ENCODE peak calls at places on chromosome 5, in four cellular contexts. V is mesendoderm, S is IMR-90, K is H1. G is an unnamed sample.

GRCh38 chr5:52491829-52492217 is 295.9 kb upstream of the ITGA1 start:
- DNase-seq in K (no peak), S (no peak), V (no peak), G (no peak)

GRCh38 chr5:113201715-113202114 is 225.1 kb downstream of the DCP2 start:
- DNase-seq in K (no peak), S (no peak), V (peak), G (no peak)

GRCh38 chr5:14662721-14663120 is 1.8 kb upstream of the OTULIN start:
- DNase-seq in V (no peak), S (no peak), K (no peak), G (no peak)

GRCh38 chr5:158802941-158803341 is 296.8 kb downstream of the EBF1 start:
- DNase-seq in S (peak), K (no peak), V (no peak), G (no peak)

GRCh38 chr5:69265931-69266330 is 31.2 kb downstream of the CDK7 start:
- DNase-seq in S (no peak), V (peak), K (peak), G (peak)

GRCh38 chr5:17087035-17087434 is 130.4 kb upstream of the BASP1 start:
- DNase-seq in S (peak), K (no peak), V (no peak), G (no peak)

GRCh38 chr5:93585054-93585751 is 2.2 kb downstream of the NR2F1 start:
- DNase-seq in V (no peak), S (no peak), K (no peak), G (peak)

GRCh38 chr5:104237574-104237973 is 675.0 kb upstream of the NUDT12 start:
- DNase-seq in K (no peak), V (no peak), S (no peak), G (no peak)

GRCh38 chr5:180873628-180874520 is 12.8 kb upstream of the ZFP62 start:
- DNase-seq in S (peak), V (peak), K (no peak), G (no peak)

GRCh38 chr5:141492168-141492885 is 3.4 kb downstream of the PCDHGC5 start:
- DNase-seq in K (no peak), S (no peak), V (no peak), G (peak)

GRCh38 chr5:135232958-135233357 is 166.1 kb downstream of the MACROH2A1 start:
- DNase-seq in S (no peak), K (no peak), V (no peak), G (no peak)

GRCh38 chr5:169251685-169252084 is 49.3 kb downstream of the SLIT3 start:
- DNase-seq in V (no peak), S (no peak), K (no peak), G (no peak)

GRCh38 chr5:64074533-64074932 is 91.1 kb upstream of the RNF180 start:
- DNase-seq in V (peak), K (no peak), S (peak), G (peak)

GRCh38 chr5:59099270-59099994 is 516.6 kb downstream of the RAB3C start:
- DNase-seq in V (no peak), K (no peak), S (peak), G (no peak)

GRCh38 chr5:143650296-143650695 is 161.7 kb upstream of the HMHB1 start:
- DNase-seq in S (no peak), K (no peak), V (no peak), G (no peak)

GRCh38 chr5:172943283-172943841 is 15.9 kb upstream of the RPL26L1 start:
- DNase-seq in S (peak), K (no peak), V (peak), G (peak)

GRCh38 chr5:173744527-173744926 is 128.1 kb upstream of the BOD1 start:
- DNase-seq in V (peak), S (no peak), K (no peak), G (no peak)

GRCh38 chr5:58462623-58463230 is 2.8 kb upstream of the PLK2 start:
- DNase-seq in S (peak), V (peak), K (no peak), G (no peak)

GRCh38 chr5:12237837-12238575 is 333.8 kb upstream of the CTNND2 start:
- DNase-seq in V (peak), S (no peak), K (peak), G (peak)

GRCh38 chr5:81854485-81854884 is 103.6 kb upstream of the SSBP2 start:
- DNase-seq in S (no peak), K (no peak), V (no peak), G (no peak)

GRCh38 chr5:143085319-143085917 is 315.2 kb downstream of the ARHGAP26 start:
- DNase-seq in S (no peak), K (no peak), V (no peak), G (no peak)

DNA sequence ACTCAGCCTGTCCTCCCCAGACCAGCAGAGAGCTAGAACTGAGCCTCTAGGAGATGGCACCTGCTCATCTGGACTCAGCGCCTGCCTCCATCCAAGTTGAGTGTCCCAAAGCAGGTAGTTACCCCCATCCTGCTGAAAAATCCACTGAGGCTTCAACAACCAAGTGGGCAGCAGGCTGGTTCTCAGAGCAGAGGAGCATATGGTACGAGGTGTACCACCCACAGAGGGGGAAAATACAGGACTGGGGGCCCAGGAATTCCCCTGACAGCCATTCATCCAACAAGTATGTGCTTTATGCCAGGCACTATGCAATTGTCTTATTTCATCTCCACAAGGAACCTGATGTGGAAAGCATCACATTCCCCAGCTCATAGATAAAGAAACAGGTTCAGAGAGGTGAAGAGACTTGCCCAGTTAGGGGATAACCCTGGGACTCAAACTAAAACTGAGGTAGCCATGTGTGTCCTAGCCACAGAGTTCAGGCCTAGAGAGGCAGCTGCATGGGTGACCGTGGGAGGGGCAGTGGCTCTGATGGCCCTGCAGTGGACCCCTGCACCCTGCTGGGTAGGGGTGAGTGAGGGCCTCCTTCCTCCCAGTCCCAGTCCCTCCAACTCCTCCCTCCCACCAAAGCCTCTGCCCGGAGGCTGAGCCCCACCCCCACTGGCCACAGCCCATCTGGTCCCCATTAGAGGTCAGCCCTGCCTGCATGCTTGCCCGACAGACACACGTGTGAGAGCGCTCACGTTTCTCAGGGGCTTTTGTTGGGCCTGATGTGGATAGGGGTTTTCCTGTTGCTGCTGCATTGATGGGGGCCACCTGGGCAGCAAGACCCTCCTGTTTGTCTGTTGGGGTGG is 11.4 kb downstream of the PDLIM4 start:
- DNase-seq in V (no peak), S (peak), K (no peak), G (peak)
- H4K5ac ChIP-seq in V (no peak), S (peak), K (no peak), G (no peak)

GRCh38 chr5:130237721-130238120 is 333.5 kb downstream of the CHSY3 start:
- DNase-seq in S (no peak), K (no peak), V (no peak), G (no peak)

GRCh38 chr5:130243641-130244040 is 339.4 kb downstream of the CHSY3 start:
- DNase-seq in V (peak), K (no peak), S (no peak), G (peak)
- H3K4me2 ChIP-seq in V (no peak), K (no peak), S (no peak), G (no peak)

DNA sequence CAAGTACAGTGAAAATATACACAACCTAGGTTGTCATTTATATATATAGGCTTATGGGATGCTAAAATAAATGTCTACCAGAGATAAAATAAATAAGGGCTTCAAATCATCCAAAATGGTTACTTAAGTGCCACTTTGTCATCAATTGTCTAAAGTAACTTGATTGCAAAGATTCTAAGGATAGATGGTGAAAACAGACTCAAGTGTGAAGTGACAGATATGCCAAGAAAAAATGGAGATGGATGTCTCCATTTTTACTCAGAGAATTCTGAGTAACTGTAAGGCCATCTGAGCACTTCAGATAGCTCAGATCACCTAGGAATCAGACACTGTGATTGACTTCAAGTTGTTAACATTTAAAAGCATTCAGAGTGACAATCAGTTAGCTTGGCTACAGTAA is 824.3 kb downstream of the PRELID2 start:
- DNase-seq in S (no peak), V (no peak), K (no peak), G (no peak)
- H4K5ac ChIP-seq in S (no peak), V (no peak), K (no peak), G (no peak)

DNA sequence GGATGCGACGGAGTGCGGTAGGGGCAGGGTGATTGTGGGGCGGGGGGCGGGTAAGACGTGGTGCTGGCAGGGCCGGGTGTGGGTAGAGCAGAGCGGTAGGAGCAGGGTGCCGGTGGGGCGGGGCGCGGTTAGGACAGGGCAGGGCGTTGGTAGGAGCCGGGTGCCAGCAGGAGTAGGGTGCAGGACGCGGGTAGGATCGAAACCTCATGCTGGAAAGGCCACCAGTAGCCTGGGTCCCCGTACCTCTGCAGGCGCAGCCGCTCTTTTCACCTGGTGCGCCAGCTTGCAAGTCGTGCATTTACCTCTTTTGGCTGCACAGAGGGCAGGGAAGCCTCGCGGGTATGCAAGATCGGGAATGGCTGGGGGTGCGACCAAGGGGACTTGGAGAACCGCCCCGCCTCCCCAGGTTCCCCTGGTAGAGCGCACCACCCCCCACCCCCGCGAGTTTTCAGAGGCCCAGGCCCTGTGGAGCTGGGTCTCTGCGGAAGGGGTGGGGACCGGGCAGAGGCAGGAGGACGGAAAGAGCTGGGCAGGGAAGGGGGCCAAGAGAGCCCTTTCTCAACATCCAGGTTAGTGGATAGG is 104.8 kb upstream of the SIMC1 start:
- DNase-seq in S (no peak), K (no peak), V (peak), G (peak)
- H3K4me2 ChIP-seq in S (no peak), K (peak), V (peak), G (peak)

GRCh38 chr5:157266286-157267007 is 524 bp downstream of the CYFIP2 start:
- DNase-seq in S (no peak), K (no peak), V (peak), G (peak)

GRCh38 chr5:157267025-157267424 is 1.1 kb downstream of the CYFIP2 start:
- DNase-seq in V (no peak), S (no peak), K (no peak), G (no peak)

GRCh38 chr5:157267766-157268480 is 2.0 kb downstream of the CYFIP2 start:
- DNase-seq in K (no peak), V (no peak), S (no peak), G (no peak)

GRCh38 chr5:157263586-157264090 is 2.3 kb upstream of the CYFIP2 start:
- DNase-seq in S (no peak), V (no peak), K (no peak), G (no peak)

GRCh38 chr5:157265714-157266285 is at the start of gene CYFIP2:
- DNase-seq in S (peak), V (peak), K (no peak), G (peak)
- H4K5ac ChIP-seq in S (no peak), V (no peak), K (peak), G (no peak)

G was measured in H9.